ENCODE peak calls at places on chromosomes 4 and X, in four cellular contexts. H is aorta, Z is PC-3, O is HCT116. I is an unnamed sample.

GRCh38 chr4:88478247-88478646 is 21.3 kb downstream of the HERC5 start:
- ATAC-seq in H (no peak), Z (no peak), O (no peak), I (no peak)

GRCh38 chr4:155405059-155405458 is 28.3 kb upstream of the MAP9 start:
- ATAC-seq in H (no peak), Z (no peak), O (no peak), I (no peak)

GRCh38 chr4:145524535-145524934 is 42.9 kb downstream of the SMAD1 start:
- ATAC-seq in H (no peak), Z (no peak), O (no peak), I (no peak)

GRCh38 chr4:25346913-25347312 is 30.1 kb upstream of the ANAPC4 start:
- ATAC-seq in H (no peak), Z (no peak), O (no peak), I (no peak)

GRCh38 chr4:138392751-138393308 is 150.7 kb upstream of the SLC7A11 start:
- ATAC-seq in H (no peak), Z (no peak), O (no peak), I (no peak)

GRCh38 chr4:173424899-173425805 is 26.2 kb upstream of the SCRG1 start:
- ATAC-seq in H (peak; percentile 41), Z (no peak), O (no peak), I (peak; percentile 57)

GRCh38 chrX:100649550-100650356 is 5.8 kb downstream of the SRPX2 start:
- ATAC-seq in H (peak; percentile 86), Z (peak; percentile 62), O (no peak), I (peak; percentile 91)

GRCh38 chrX:125094901-125095300 is 224.8 kb upstream of the TEX13C start:
- ATAC-seq in H (no peak), Z (no peak), O (no peak), I (no peak)

GRCh38 chr4:138428611-138429010 is 186.5 kb upstream of the SLC7A11 start:
- ATAC-seq in H (no peak), Z (no peak), O (no peak), I (no peak)

GRCh38 chrX:1300449-1300848 is 31.8 kb downstream of the CSF2RA start:
- ATAC-seq in H (no peak), Z (no peak), O (no peak), I (no peak)

GRCh38 chr4:37588150-37588549 is 98.0 kb downstream of the RELL1 start:
- ATAC-seq in H (no peak), Z (no peak), O (no peak), I (no peak)

GRCh38 chr4:75702919-75703411 is 21.4 kb upstream of the USO1 start:
- ATAC-seq in H (no peak), Z (no peak), O (no peak), I (no peak)

GRCh38 chrX:132181364-132181763 is 37.9 kb downstream of the RAP2C start:
- ATAC-seq in H (no peak), Z (peak; percentile 91), O (no peak), I (no peak)

GRCh38 chr4:70948665-70949284 is 44.7 kb upstream of the DCK start:
- ATAC-seq in H (no peak), Z (peak; percentile 35), O (no peak), I (no peak)

GRCh38 chrX:8743126-8743732 is 11.3 kb upstream of the ANOS1 start:
- ATAC-seq in H (no peak), Z (peak; percentile 70), O (peak; percentile 49), I (no peak)

GRCh38 chr4:99352602-99353580 is at the start of gene ADH1C:
- ATAC-seq in H (peak; percentile 26), Z (no peak), O (no peak), I (no peak)

GRCh38 chr4:84928089-84928488 is 38.4 kb downstream of the WDFY3 start:
- ATAC-seq in H (no peak), Z (no peak), O (no peak), I (no peak)

GRCh38 chr4:84932462-84932861 is 34.0 kb downstream of the WDFY3 start:
- ATAC-seq in H (no peak), Z (no peak), O (no peak), I (no peak)

GRCh38 chr4:84927428-84927827 is 39.1 kb downstream of the WDFY3 start:
- ATAC-seq in H (no peak), Z (no peak), O (no peak), I (no peak)

GRCh38 chr4:84931961-84932360 is 34.5 kb downstream of the WDFY3 start:
- ATAC-seq in H (no peak), Z (no peak), O (no peak), I (no peak)

DNA sequence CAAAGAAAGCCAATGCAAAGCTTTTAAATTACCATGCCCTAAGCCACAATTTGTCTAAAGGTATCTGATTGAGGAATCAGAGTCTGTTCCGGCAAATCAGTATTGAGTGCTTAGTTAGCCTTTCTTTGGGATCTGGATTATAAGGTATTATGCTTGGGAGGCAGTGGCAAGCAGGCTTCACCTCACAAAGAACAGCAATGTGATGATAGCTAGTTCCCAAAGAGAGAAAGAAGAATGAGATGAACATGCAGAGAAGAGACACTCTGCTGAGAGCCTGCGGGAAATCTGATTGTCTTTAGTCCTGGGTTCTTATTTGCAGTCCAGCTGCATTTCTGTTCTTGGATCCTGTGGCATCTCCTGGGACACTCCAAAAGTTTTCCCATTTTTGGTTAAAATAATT is 35.2 kb downstream of the WDFY3 start:
- ATAC-seq in H (no peak), Z (no peak), O (no peak), I (no peak)
- H3K36me3 ChIP-seq in H (no peaks in the 10 kb centered on the region), Z (no peaks in the 10 kb centered on the region), O (no peaks in the 10 kb centered on the region), I (no peaks in the 10 kb centered on the region)

DNA sequence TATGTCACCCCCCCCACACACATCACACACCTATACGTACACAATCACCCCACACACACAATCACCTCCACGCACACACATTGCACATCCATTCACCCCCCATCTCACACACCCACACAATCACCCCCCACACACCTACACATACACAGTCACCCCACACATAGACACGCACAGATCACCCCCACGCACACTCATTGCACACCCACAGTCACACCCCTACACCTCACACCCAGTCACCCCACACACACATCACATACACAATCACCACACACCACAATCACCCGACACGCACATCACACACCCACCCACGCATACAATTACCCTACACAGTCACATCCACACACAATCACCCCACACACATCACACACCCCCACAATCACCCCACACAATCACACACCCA is 15.9 kb upstream of the TADA2B start:
- ATAC-seq in H (no peak), Z (no peak), O (no peak), I (no peak)
- H3K36me3 ChIP-seq in H (no peaks in the 10 kb centered on the region), Z (peaks cover 13% of the 10 kb centered on the region), O (peaks cover 23% of the 10 kb centered on the region), I (no peaks in the 10 kb centered on the region)

GRCh38 chr4:177349191-177349590 is 39.5 kb downstream of the NEIL3 start:
- ATAC-seq in H (no peak), Z (no peak), O (peak; percentile 46), I (no peak)
- H3K36me3 ChIP-seq in H (no peaks in the 10 kb centered on the region), Z (no peaks in the 10 kb centered on the region), O (peaks cover 19% of the 10 kb centered on the region), I (no peaks in the 10 kb centered on the region)

GRCh38 chr4:168272488-168272887 is 46.1 kb downstream of the DDX60 start:
- ATAC-seq in H (no peak), Z (no peak), O (no peak), I (no peak)
- H3K36me3 ChIP-seq in H (peaks cover 2% of the 10 kb centered on the region), Z (no peaks in the 10 kb centered on the region), O (peaks cover 3% of the 10 kb centered on the region), I (peaks cover 94% of the 10 kb centered on the region)

GRCh38 chrX:154084449-154085300 is 12.8 kb downstream of the MECP2 start:
- ATAC-seq in H (no peak), Z (no peak), O (no peak), I (no peak)
- H3K36me3 ChIP-seq in H (no peaks in the 10 kb centered on the region), Z (peaks cover 7% of the 10 kb centered on the region), O (no peaks in the 10 kb centered on the region), I (no peaks in the 10 kb centered on the region)

GRCh38 chr4:158865520-158866177 is 96.8 kb downstream of the FNIP2 start:
- ATAC-seq in H (no peak), Z (no peak), O (no peak), I (no peak)
- H3K36me3 ChIP-seq in H (peaks cover 7% of the 10 kb centered on the region), Z (no peaks in the 10 kb centered on the region), O (no peaks in the 10 kb centered on the region), I (peaks cover 88% of the 10 kb centered on the region)

I was measured in gastroesophageal sphincter.